ENCODE peak calls at places on chromosome 11, in four cellular contexts. I, R, F and D are unnamed samples. For H3K9me3, the result is how much of the 10 kb centered on the place peaks cover.

GRCh38 chr11:103035656-103036434 is 56.1 kb downstream of the DCUN1D5 start:
- DNase-seq in I (no peak), R (peak), F (peak), D (peak)

GRCh38 chr11:70868341-70868885 is 384.0 kb downstream of the SHANK2 start:
- DNase-seq in I (no peak), F (no peak), R (no peak), D (no peak)

GRCh38 chr11:17371614-17372013 is 16.8 kb downstream of the KCNJ11 start:
- DNase-seq in R (peak), I (no peak), F (no peak), D (no peak)

GRCh38 chr11:57097149-57097548 is 84.6 kb upstream of the LRRC55 start:
- DNase-seq in F (no peak), I (no peak), R (no peak), D (no peak)

GRCh38 chr11:6224421-6224820 is 10.0 kb downstream of the FHIP1B start:
- DNase-seq in F (no peak), I (no peak), R (no peak), D (no peak)

GRCh38 chr11:86442420-86442819 is 67.7 kb downstream of the CCDC81 start:
- DNase-seq in I (no peak), F (no peak), R (peak), D (no peak)

GRCh38 chr11:19367051-19367709 is 126.4 kb upstream of the E2F8 start:
- DNase-seq in F (no peak), R (no peak), I (no peak), D (no peak)

GRCh38 chr11:43517518-43517917 is 158.8 kb downstream of the TTC17 start:
- DNase-seq in R (no peak), F (no peak), I (no peak), D (no peak)

GRCh38 chr11:59857444-59858434 is 8.5 kb downstream of the TCN1 start:
- DNase-seq in R (peak), I (no peak), F (no peak), D (no peak)

GRCh38 chr11:133047036-133047800 is 485.1 kb downstream of the OPCML start:
- DNase-seq in I (no peak), F (no peak), R (no peak), D (no peak)

GRCh38 chr11:2813141-2813908 is 72.2 kb downstream of the CDKN1C start:
- DNase-seq in F (no peak), R (no peak), I (no peak), D (no peak)

GRCh38 chr11:120830092-120830491 is 193.8 kb upstream of the TBCEL start:
- DNase-seq in R (no peak), I (no peak), F (no peak), D (no peak)

GRCh38 chr11:16299884-16300778 is 56.2 kb downstream of the SOX6 start:
- DNase-seq in R (no peak), I (no peak), F (no peak), D (no peak)

GRCh38 chr11:69076129-69076791 is 27.5 kb downstream of the TPCN2 start:
- DNase-seq in F (no peak), I (no peak), R (no peak), D (no peak)

GRCh38 chr11:75270896-75271415 is 30.4 kb downstream of the TPBGL start:
- DNase-seq in I (peak), F (no peak), R (peak), D (no peak)

GRCh38 chr11:2868604-2869526 is 16.7 kb downstream of the CDKN1C start:
- DNase-seq in F (no peak), R (no peak), I (no peak), D (no peak)

GRCh38 chr11:21625982-21626381 is 566.9 kb upstream of the ANO5 start:
- DNase-seq in I (no peak), F (peak), R (no peak), D (no peak)

GRCh38 chr11:68051191-68052136 is 12.6 kb downstream of the TCIRG1 start:
- DNase-seq in R (no peak), I (no peak), F (peak), D (no peak)

DNA sequence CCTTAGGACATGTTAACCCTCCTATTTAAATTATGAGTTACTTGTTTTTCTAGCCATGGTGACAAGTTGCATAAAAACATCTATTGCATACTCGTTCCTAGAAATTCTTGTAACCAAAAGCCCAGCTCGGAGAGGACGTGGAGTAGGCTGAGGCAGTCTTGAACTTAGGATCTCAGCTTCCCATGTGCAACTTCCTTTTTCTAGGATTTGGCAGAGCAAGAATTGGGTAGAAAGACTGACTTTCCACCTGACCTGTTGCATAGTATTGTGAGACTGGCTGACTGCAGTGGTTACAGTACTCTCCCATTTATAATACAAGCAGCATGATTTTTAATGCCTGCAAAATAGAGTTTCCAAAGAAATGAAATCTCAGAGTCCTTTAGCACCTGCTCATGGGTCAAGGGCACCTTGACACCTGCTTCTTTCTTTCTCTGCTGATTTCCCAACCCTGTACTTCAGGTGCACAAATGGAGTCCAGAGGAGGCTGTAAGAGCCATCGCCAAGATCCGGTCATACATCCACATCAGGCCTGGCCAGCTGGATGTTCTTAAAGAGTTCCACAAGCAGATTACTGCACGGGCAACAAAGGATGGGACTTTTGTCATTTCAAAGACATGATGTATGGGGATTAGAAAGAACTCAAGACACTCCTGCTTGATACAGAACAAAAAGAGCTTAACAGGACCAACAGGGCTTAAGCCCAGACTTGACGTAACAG is 5.8 kb downstream of the PTPMT1 start:
- DNase-seq in F (no peak), R (no peak), I (no peak), D (no peak)
- TF ChIP-seq POLR2A in F (no peak), R (no peak), I (no peak), D (no peak)

DNA sequence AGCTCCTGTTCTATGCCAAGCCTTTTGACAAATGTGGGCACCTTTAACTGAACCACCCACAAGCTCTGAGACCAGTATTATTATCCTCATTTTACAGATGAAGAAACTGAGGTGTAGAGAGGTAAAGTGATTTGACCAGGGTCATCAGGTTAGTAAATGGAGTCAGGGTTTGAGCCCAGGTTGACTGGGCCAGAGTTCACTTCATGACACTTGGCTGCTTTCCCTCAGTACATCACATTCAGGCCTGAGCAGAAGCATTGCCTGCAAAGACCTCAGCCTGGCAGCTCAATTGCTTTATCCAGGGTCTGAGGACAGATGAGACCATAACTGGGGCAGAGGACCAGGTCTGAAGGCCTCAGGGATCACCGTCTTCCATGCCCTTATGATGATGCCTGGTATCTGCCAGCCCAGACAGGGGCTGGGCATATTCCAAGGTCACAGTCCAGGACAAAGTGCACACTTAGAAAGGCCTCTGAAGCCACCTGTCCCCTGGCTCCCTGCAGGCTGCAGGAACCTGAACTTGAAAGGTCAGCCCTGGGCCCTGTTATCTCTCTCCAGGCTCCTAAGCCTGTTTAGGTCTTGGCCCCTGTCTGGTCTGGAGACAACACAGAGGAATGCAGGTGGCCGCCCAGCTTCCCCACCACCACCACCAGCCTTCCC is 32.0 kb downstream of the POU2AF3 start:
- DNase-seq in F (no peak), I (no peak), R (no peak), D (no peak)
- H3K9me3 ChIP-seq in F (under half), I (under half), R (under half), D (under half)

GRCh38 chr11:65918211-65919150 is at the start of gene C11orf68:
- DNase-seq in F (no peak), I (no peak), R (peak), D (no peak)

GRCh38 chr11:65921033-65921555 is 1.9 kb downstream of the DRAP1 start:
- DNase-seq in F (no peak), I (no peak), R (no peak), D (no peak)

GRCh38 chr11:65920035-65920802 is 993 bp downstream of the DRAP1 start:
- DNase-seq in R (no peak), I (peak), F (peak), D (no peak)

GRCh38 chr11:65917434-65918210 is 1.2 kb downstream of the C11orf68 start:
- DNase-seq in R (no peak), F (no peak), I (no peak), D (no peak)

DNA sequence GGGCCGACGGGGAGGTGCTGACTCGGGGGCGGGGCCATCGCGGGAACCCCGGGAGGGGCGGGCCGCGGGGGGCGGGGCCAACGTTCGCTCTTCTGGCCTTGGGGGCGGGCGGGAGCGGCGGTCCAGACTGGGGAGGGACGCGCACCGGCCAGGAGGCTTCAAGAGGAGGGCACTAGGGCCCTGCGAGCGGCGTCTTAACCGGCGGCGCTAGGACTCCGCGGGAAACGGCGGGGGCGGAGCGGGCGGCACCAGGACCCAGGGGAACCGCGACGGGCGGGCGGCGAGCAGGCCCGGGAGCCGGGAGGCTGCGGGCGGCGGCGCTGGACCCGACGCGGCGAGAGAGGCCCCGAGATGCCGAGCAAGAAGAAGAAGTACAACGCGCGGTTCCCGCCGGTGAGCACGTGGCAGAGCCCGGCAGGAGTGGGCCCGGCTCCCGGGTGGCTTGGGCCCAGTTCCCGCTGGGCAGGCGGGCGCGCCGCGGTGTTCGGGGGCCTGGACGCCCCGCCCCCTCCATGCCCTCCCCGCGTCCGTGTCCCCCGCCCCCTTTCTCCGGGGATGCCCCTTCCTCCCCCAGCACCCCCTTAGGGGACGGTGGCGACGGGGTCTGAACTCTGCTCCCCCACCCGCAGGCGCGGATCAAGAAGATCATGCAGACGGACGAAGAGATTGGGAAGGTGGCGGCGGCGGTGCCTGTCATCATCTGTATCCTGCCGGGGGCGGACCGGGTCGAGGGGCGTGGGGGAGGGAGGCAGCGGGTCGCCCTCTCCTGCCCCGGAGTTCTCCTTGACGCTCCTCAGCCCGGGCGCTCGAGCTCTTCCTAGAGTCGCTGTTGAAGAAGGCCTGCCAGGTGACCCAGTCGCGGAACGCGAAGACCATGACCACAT is at the start of gene DRAP1:
- DNase-seq in F (peak), R (peak), I (peak), D (peak)
- TF ChIP-seq POLR2A in F (peak), R (peak), I (peak), D (peak)

GRCh38 chr11:31819533-31820437 is 8.7 kb upstream of the PAX6 start:
- DNase-seq in F (no peak), R (no peak), I (no peak), D (peak)

GRCh38 chr11:31818874-31819331 is 7.8 kb upstream of the PAX6 start:
- DNase-seq in I (no peak), R (no peak), F (no peak), D (peak)

GRCh38 chr11:31816467-31817053 is 5.4 kb upstream of the PAX6 start:
- DNase-seq in R (no peak), F (no peak), I (no peak), D (peak)

GRCh38 chr11:31817054-31817620 is 6.0 kb upstream of the PAX6 start:
- DNase-seq in F (no peak), R (no peak), I (no peak), D (no peak)

DNA sequence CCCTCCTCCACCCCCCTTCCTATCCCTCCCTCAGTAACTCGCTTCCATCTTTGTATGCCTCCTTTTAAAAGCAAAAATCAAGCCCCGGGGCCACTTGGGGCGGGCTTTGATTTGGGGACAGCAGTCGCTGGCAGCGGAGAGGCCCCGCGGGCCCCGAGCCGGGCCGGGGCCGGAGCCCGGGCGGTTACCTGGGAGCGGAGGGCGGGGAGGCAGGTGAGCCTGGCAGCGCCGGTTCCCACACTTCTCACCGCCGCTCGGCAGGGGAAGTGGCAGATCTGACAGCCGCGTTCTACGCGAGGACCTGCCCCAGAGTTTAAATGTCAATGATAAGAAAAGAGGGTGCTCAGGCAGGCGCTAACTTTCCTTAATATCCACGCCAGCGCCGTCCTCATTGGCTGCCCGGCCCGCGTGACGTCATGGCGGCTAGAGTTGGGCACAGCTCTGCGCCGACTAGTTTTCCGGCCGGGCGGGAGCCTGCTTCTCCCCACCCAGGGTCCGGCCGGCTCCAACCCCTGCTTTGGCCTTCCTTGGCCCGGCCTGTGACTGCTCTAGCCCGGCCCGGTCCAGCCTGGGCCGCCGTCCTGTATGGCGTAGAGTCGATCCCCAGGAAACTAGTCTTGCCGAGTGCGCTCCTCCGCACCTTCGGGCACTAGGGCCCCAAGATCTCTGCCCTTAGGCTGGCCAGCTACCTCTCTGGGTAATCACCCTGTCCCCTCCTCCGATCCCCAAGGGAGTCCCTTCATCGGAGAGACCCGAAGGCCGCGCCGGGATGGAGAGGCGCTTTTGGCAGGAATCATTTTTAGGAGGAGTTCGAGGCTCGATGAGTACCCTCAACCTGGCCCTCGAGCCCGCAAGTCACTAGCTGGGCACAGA is 6.7 kb upstream of the PAX6 start:
- DNase-seq in I (no peak), F (peak), R (no peak), D (peak)
- H3K9me3 ChIP-seq in I (under half), F (under half), R (under half), D (under half)

DNA sequence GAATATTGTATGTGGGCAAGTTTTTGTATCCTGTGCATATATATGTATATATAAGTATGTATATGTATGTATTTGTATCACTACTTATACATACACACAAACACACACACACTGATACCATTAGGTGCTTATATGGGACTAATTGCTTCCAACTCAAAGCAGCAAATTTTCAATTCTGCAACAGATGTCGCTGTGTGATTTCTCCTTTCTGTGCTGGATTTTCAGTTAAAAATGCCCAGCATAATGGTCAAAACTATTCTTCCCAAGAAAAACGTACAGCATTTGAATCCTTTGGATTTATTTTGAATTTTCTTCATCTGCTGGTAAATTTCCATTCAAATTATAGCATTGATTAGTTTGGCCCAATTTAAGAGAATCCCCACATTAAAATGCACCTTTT is 4.3 kb downstream of the CADM1 start:
- DNase-seq in R (no peak), I (no peak), F (no peak), D (no peak)
- TF ChIP-seq POLR2A in R (no peak), I (no peak), F (no peak), D (no peak)

DNA sequence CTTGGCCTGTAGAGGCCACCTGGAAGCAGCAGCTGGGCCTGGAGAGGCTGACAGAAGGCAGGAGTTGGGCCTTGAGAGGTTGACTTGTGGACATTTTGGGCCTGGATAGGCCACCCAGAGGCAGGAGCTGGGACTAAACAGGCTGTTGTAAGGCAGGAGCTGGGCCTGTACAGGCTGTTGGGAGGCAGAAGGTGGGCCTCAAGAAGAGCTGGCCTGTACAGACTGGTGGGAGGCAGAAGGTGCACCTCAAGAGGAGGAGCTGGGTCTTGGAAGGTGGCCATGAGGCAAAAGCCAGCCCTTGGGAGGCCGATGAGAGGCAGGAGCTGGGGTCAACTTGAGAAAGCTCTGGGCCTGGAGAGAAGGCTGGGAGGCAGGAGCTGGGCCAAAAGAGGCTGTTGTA is 45.3 kb downstream of the OR4C45 start:
- DNase-seq in I (no peak), R (no peak), F (no peak), D (no peak)
- H3K9me3 ChIP-seq in I (under half), R (under half), F (under half), D (under half)

DNA sequence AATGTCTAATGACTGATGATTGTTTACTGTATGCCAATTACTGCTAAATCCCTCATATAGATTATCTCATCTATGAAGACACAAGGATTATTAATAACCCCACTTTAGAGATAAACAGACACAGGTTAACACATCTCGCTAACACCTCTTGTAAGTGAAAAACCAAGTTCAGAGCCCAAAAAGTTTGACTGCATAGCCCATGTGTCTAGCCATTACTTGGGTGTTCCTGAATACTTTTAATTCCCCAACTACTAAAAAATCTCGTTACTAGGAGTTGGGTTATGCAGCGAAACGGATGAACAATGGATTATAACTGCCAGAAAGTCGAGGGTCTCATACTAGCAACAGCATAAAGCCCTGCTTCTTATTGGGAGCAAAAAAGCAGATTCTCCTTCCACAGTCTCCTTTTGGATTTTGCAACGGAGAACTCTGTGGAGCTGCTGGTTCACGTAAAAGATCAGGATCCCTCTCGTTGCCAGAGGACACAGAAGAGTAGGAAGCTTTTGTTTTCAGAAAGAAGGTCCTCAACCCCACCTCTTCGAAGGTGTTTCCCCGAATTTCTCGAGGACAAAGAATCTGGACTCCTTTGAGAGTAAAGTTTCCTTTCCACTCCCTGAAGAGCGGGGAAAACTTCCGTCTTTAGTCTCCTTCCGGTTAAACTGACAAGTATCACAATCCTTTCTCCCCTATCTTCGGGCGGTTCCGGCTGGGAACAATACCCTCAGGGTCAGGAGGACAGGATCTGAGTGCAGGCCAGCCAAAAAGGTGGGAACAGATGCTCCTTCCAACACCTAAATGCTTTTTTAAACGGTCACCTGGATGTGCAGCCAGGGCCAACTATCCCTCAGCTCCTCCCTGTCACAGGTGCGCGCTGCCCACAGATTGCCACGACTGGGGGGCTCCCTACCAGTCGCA is 907 bp downstream of the ZBED5 start:
- DNase-seq in I (peak), R (peak), F (peak), D (no peak)
- TF ChIP-seq POLR2A in I (no peak), R (no peak), F (no peak), D (peak)

GRCh38 chr11:134134167-134134566 is 65.3 kb downstream of the JAM3 start:
- DNase-seq in I (no peak), F (no peak), R (no peak), D (no peak)
- H3K9me3 ChIP-seq in I (under half), F (under half), R (under half), D (under half)